ENCODE peak calls at places on chromosomes 11 and 22, in eight cellular contexts. U, O, W, P, K, E, H and C are unnamed samples.

GRCh38 chr11:84965484-84965883 is 661.7 kb downstream of the DLG2 start:
- DNase-seq in W (no peak), K (no peak), O (no peak), P (no peak), U (no peak), H (no peak), E (no peak), C (no peak)

GRCh38 chr11:65541093-65542010 is 16.5 kb downstream of the SCYL1 start:
- DNase-seq in K (no peak), O (no peak), P (no peak), W (no peak), U (no peak), H (no peak), E (no peak), C (no peak)

GRCh38 chr11:62727833-62728721 is at the start of gene TTC9C:
- DNase-seq in P (peak), O (peak), E (peak), H (peak), K (peak), U (peak), W (peak), C (peak)

GRCh38 chr11:28903716-28904115 is 795.5 kb downstream of the METTL15 start:
- DNase-seq in U (no peak), H (no peak), W (no peak), E (no peak), K (no peak), O (no peak), P (no peak), C (no peak)

GRCh38 chr11:112588252-112588668 is 327.6 kb upstream of the PLET1 start:
- DNase-seq in P (peak), O (peak), K (peak), U (peak), E (peak), H (peak), W (peak), C (peak)

GRCh38 chr11:60798631-60799030 is 13.5 kb downstream of the MS4A10 start:
- DNase-seq in W (no peak), E (no peak), H (no peak), U (no peak), K (no peak), P (no peak), O (no peak), C (no peak)

GRCh38 chr11:114262681-114263509 is 33.3 kb upstream of the NNMT start:
- DNase-seq in U (no peak), K (peak), P (no peak), E (peak), H (peak), O (no peak), W (no peak), C (peak)

GRCh38 chr11:67996622-67997459 is 7.1 kb downstream of the UNC93B1 start:
- DNase-seq in O (no peak), P (no peak), W (peak), H (peak), E (peak), K (no peak), U (no peak), C (peak)

GRCh38 chr22:30858976-30859713 is 109.4 kb downstream of the MORC2 start:
- DNase-seq in W (no peak), K (no peak), O (no peak), P (no peak), U (no peak), E (peak), H (no peak), C (no peak)

GRCh38 chr22:50612715-50613221 is 12.2 kb downstream of the MAPK8IP2 start:
- DNase-seq in W (no peak), O (no peak), P (no peak), U (no peak), E (no peak), H (no peak), K (no peak), C (no peak)

GRCh38 chr22:29750559-29750958 is 16.2 kb downstream of the ZMAT5 start:
- DNase-seq in U (no peak), O (no peak), E (no peak), K (no peak), H (no peak), P (no peak), W (no peak), C (no peak)

GRCh38 chr22:25404923-25405853 is 159.3 kb upstream of the GRK3 start:
- DNase-seq in H (peak), W (peak), U (peak), O (peak), P (peak), E (peak), K (peak), C (peak)

GRCh38 chr22:26535499-26535898 is 23.2 kb upstream of the TFIP11 start:
- DNase-seq in O (no peak), H (no peak), P (no peak), E (no peak), W (no peak), U (no peak), K (no peak), C (no peak)

GRCh38 chr11:94131363-94132115 is 2.9 kb downstream of the PANX1 start:
- DNase-seq in O (no peak), H (peak), W (no peak), E (peak), P (no peak), U (no peak), K (no peak), C (peak)

GRCh38 chr11:75078233-75078632 is 18.4 kb downstream of the OR2AT4 start:
- DNase-seq in P (no peak), U (no peak), E (no peak), W (no peak), K (no peak), O (no peak), H (peak), C (no peak)

GRCh38 chr11:117761993-117762392 is 35.0 kb downstream of the DSCAML1 start:
- DNase-seq in K (no peak), O (no peak), P (no peak), U (no peak), W (no peak), E (no peak), H (no peak), C (no peak)

GRCh38 chr11:17915500-17916143 is 97.2 kb downstream of the SERGEF start:
- DNase-seq in U (no peak), K (no peak), E (no peak), W (no peak), H (peak), P (no peak), O (no peak), C (no peak)

GRCh38 chr22:41468381-41469217 is at the start of the genes ACO2 and PHF5A:
- DNase-seq in O (peak), W (peak), E (peak), P (peak), K (peak), H (peak), U (peak), C (peak)

GRCh38 chr22:35761037-35761436 is 43.4 kb downstream of the APOL5 start:
- DNase-seq in O (no peak), E (no peak), H (no peak), U (no peak), P (no peak), W (no peak), K (no peak), C (peak)

GRCh38 chr22:33247758-33248157 is 189.6 kb upstream of the SYN3 start:
- DNase-seq in O (no peak), U (no peak), P (no peak), K (no peak), E (no peak), W (no peak), H (no peak), C (no peak)

GRCh38 chr22:23784215-23784732 is 2.5 kb upstream of the SMARCB1 start:
- DNase-seq in E (no peak), O (no peak), U (no peak), P (no peak), K (no peak), H (peak), W (no peak), C (no peak)

GRCh38 chr11:3006505-3007260 is 14.6 kb upstream of the NAP1L4 start:
- DNase-seq in W (no peak), U (no peak), H (no peak), P (no peak), E (no peak), O (no peak), K (peak), C (no peak)

GRCh38 chr11:24234822-24235508 is 261.9 kb upstream of the LUZP2 start:
- DNase-seq in P (no peak), W (no peak), K (no peak), H (peak), U (no peak), O (no peak), E (no peak), C (peak)

GRCh38 chr11:115127790-115128189 is 376.4 kb downstream of the CADM1 start:
- DNase-seq in K (no peak), P (no peak), W (no peak), H (no peak), E (no peak), U (no peak), O (no peak), C (no peak)